ENCODE peak calls at places on chromosomes 4 and X, in five cellular contexts. E is GM12878, F is SK-N-SH, R is GM12892, A is K562. U is an unnamed sample.

GRCh38 chrX:120014354-120015129 is 62.9 kb downstream of the RHOXF2B start:
- DNase-seq in F (no peak), A (no peak), R (no peak), E (no peak), U (no peak)

GRCh38 chrX:274904-275475 is 6.2 kb upstream of the PLCXD1 start:
- DNase-seq in F (no peak), R (no peak), A (no peak), E (no peak), U (no peak)

GRCh38 chrX:107566603-107567262 is 61.6 kb upstream of the PRPS1 start:
- DNase-seq in F (no peak), A (no peak), E (no peak), R (no peak), U (no peak)

GRCh38 chrX:10633722-10634121 is 13.3 kb upstream of the MID1 start:
- DNase-seq in R (no peak), E (no peak), F (no peak), A (peak; percentile 6), U (no peak)

GRCh38 chrX:23185951-23186350 is 148.7 kb upstream of the PTCHD1 start:
- DNase-seq in F (no peak), A (no peak), E (no peak), R (no peak), U (no peak)

GRCh38 chr4:128565565-128566186 is 243.8 kb upstream of the JADE1 start:
- DNase-seq in R (peak; percentile 10), E (no peak), F (peak; percentile 42), A (peak; percentile 54), U (no peak)

GRCh38 chr4:78611215-78611558 is 59.6 kb downstream of the ANXA3 start:
- DNase-seq in F (no peak), R (no peak), E (no peak), A (no peak), U (no peak)

GRCh38 chr4:33780952-33781655 is 2463.2 kb downstream of the ARAP2 start:
- DNase-seq in R (no peak), F (no peak), E (no peak), A (no peak), U (no peak)

GRCh38 chr4:2795558-2796260 is 2.8 kb downstream of the SH3BP2 start:
- DNase-seq in E (no peak), F (peak; percentile 6), A (no peak), R (no peak), U (no peak)

GRCh38 chr4:152885185-152885584 is 50.9 kb upstream of the FHDC1 start:
- DNase-seq in F (no peak), R (no peak), A (no peak), E (no peak), U (no peak)

GRCh38 chr4:87010192-87010591 is 75.4 kb downstream of the AFF1 start:
- DNase-seq in F (no peak), A (peak; percentile 42), R (no peak), E (no peak), U (no peak)

GRCh38 chr4:159487284-159487747 is 384.4 kb downstream of the RAPGEF2 start:
- DNase-seq in R (peak; percentile 7), A (peak; percentile 78), F (peak; percentile 56), E (peak; percentile 17), U (peak; percentile 10)

GRCh38 chr4:145888393-145888792 is 50.2 kb downstream of the ZNF827 start:
- DNase-seq in A (peak; percentile 3), F (no peak), R (no peak), E (no peak), U (no peak)

GRCh38 chr4:54390670-54391069 is 161.6 kb downstream of the PDGFRA start:
- DNase-seq in E (no peak), A (no peak), F (no peak), R (no peak), U (no peak)

GRCh38 chr4:98728433-98728832 is 70.0 kb upstream of the TSPAN5 start:
- DNase-seq in E (no peak), A (peak; percentile 69), R (no peak), F (peak; percentile 37), U (no peak)

GRCh38 chr4:109645874-109646591 is 57.2 kb downstream of the CASP6 start:
- DNase-seq in R (no peak), E (no peak), F (no peak), A (no peak), U (no peak)

GRCh38 chrX:153781428-153782047 is 697 bp downstream of the SRPK3 start:
- DNase-seq in F (no peak), R (no peak), E (no peak), A (no peak), U (no peak)

GRCh38 chr4:177726111-177726510 is 283.9 kb upstream of the AGA start:
- DNase-seq in A (no peak), F (no peak), R (no peak), E (no peak), U (no peak)
- TF ChIP-seq TAF1 in A (no peak), F (no peak), R (no peak), E (no peak), U (no peak)

GRCh38 chr4:188444500-188444899 is 305.3 kb downstream of the TRIML1 start:
- DNase-seq in R (no peak), A (no peak), F (no peak), E (no peak), U (no peak)

GRCh38 chr4:188435381-188435780 is 296.1 kb downstream of the TRIML1 start:
- DNase-seq in E (no peak), R (no peak), A (no peak), F (no peak), U (no peak)

GRCh38 chr4:188437535-188437934 is 298.3 kb downstream of the TRIML1 start:
- DNase-seq in F (no peak), E (no peak), A (no peak), R (no peak), U (no peak)

GRCh38 chr4:188434686-188435085 is 295.4 kb downstream of the TRIML1 start:
- DNase-seq in F (no peak), E (no peak), R (no peak), A (no peak), U (no peak)

DNA sequence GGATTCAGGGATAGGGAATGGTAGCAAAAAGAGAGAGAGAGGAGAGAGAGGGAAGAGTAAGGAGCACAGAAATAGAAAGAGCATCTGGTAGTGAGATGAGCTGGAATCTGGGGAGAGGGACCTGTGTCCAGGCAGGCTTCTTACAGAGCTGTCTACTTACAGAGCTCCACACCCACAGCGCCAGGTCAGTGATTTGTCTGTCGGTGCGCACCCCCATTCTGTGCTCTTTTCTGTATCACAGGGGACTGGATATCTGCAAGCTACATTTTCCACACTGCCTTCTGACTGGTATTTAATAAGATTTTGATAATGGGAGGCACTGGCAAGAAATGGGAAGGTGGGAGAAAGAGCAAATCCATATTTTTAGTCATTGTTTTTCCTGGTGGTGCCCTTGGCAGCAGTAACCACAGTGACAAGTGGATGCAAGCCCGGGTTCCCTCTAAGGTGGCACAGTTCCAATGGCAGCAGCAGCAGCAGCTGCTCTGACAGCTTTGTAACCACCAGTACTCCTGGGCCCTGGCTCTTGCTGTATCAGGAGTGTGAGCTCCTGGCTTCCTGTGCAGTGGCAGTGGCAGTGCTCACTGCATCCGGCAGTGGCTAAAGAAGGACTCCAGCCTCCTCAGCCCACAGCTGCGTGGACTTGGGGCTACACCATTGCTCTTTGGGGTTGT is 300.5 kb downstream of the TRIML1 start:
- DNase-seq in E (no peak), F (peak; percentile 29), R (no peak), A (no peak), U (no peak)
- TF ChIP-seq TAF1 in E (no peak), F (no peak), R (no peak), A (no peak), U (no peak)

GRCh38 chr4:156619154-156619934 is 352.3 kb downstream of the PDGFC start:
- DNase-seq in R (no peak), E (no peak), A (no peak), F (no peak), U (no peak)

GRCh38 chr4:156614536-156614935 is 357.1 kb downstream of the PDGFC start:
- DNase-seq in A (no peak), R (no peak), E (no peak), F (no peak), U (no peak)

GRCh38 chr4:156620786-156621185 is 350.8 kb downstream of the PDGFC start:
- DNase-seq in F (no peak), E (no peak), R (no peak), A (no peak), U (no peak)

GRCh38 chr4:156609421-156609820 is 362.2 kb downstream of the PDGFC start:
- DNase-seq in A (no peak), F (no peak), R (no peak), E (no peak), U (no peak)

GRCh38 chr4:156615066-156615514 is 356.5 kb downstream of the PDGFC start:
- DNase-seq in A (no peak), R (no peak), F (no peak), E (no peak), U (no peak)
- TF ChIP-seq TAF1 in A (no peak), R (no peak), F (no peak), E (no peak), U (no peak)

GRCh38 chr4:169619518-169619957 is 840 bp upstream of the CLCN3 start:
- DNase-seq in E (no peak), F (peak; percentile 42), A (peak; percentile 76), R (no peak), U (no peak)

GRCh38 chr4:169618986-169619385 is 1.4 kb upstream of the CLCN3 start:
- DNase-seq in F (no peak), E (no peak), R (no peak), A (no peak), U (no peak)

GRCh38 chr4:169619958-169620845 is at the start of gene CLCN3:
- DNase-seq in A (peak; percentile 99), F (peak; percentile 93), R (peak; percentile 75), E (peak; percentile 93), U (peak; percentile 71)

GRCh38 chr4:169620846-169621228 is 459 bp downstream of the CLCN3 start:
- DNase-seq in E (no peak), A (peak; percentile 48), R (no peak), F (peak; percentile 27), U (no peak)

GRCh38 chr4:169621754-169622481 is 1.5 kb downstream of the CLCN3 start:
- DNase-seq in F (peak; percentile 22), R (no peak), E (no peak), A (peak; percentile 64), U (no peak)
- TF ChIP-seq TAF1 in F (no peak), R (no peak), E (no peak), A (no peak), U (no peak)